ENCODE peak calls at places on chromosome 16, in nine cellular contexts. F is PC-9, G is GM23338, W is hepatocyte, L is HCT116, Q is OCI-LY7, B is Karpas-422, R is MM.1S, H is GM23248. C is an unnamed sample. For H3K9me2, the result is how much of the 10 kb centered on the place peaks cover.

GRCh38 chr16:85138825-85139627 is 26.8 kb upstream of the CIBAR2 start:
- DNase-seq in F (no peak), G (no peak), W (no peak), L (no peak), Q (peak), B (peak), R (peak), H (no peak), C (no peak)

GRCh38 chr16:66248096-66248495 is 118.4 kb upstream of the CDH5 start:
- DNase-seq in F (no peak), G (no peak), W (peak), L (no peak), Q (no peak), B (no peak), R (no peak), H (peak), C (peak)

GRCh38 chr16:59046335-59046734 is 312.2 kb upstream of the GOT2 start:
- DNase-seq in F (no peak), G (no peak), W (no peak), L (no peak), Q (no peak), B (no peak), R (no peak), H (no peak), C (no peak)

GRCh38 chr16:74190292-74190691 is 106.3 kb upstream of the PSMD7 start:
- DNase-seq in F (no peak), G (no peak), W (no peak), L (no peak), Q (no peak), B (no peak), R (peak), H (no peak), C (no peak)

GRCh38 chr16:56288019-56288418 is 96.7 kb downstream of the GNAO1 start:
- DNase-seq in F (no peak), G (no peak), W (no peak), L (no peak), Q (no peak), B (no peak), R (no peak), H (no peak), C (no peak)

GRCh38 chr16:88686062-88686438 is 257 bp downstream of the SNAI3 start:
- DNase-seq in F (peak), G (peak), W (peak), L (no peak), Q (no peak), B (no peak), R (peak), H (peak), C (peak)

GRCh38 chr16:79838860-79839259 is 238.3 kb upstream of the MAF start:
- DNase-seq in F (no peak), G (no peak), W (peak), L (no peak), Q (no peak), B (no peak), R (no peak), H (peak), C (no peak)

GRCh38 chr16:14013571-14014283 is 57.4 kb upstream of the MRTFB start:
- DNase-seq in F (peak), G (peak), W (peak), L (no peak), Q (no peak), B (no peak), R (no peak), H (peak), C (peak)

GRCh38 chr16:87407511-87408112 is 15.5 kb downstream of the MAP1LC3B start:
- DNase-seq in F (peak), G (no peak), W (no peak), L (peak), Q (no peak), B (no peak), R (peak), H (peak), C (peak)

GRCh38 chr16:27522173-27522707 is 27.5 kb downstream of the GTF3C1 start:
- DNase-seq in F (no peak), G (no peak), W (no peak), L (no peak), Q (no peak), B (no peak), R (no peak), H (no peak), C (no peak)

GRCh38 chr16:64841071-64841470 is 280.8 kb downstream of the CDH11 start:
- DNase-seq in F (no peak), G (no peak), W (no peak), L (no peak), Q (no peak), B (no peak), R (no peak), H (no peak), C (no peak)

GRCh38 chr16:17784073-17784472 is 313.3 kb upstream of the XYLT1 start:
- DNase-seq in F (no peak), G (peak), W (peak), L (no peak), Q (peak), B (peak), R (peak), H (peak), C (peak)

GRCh38 chr16:80303691-80304090 is 237.1 kb upstream of the DYNLRB2 start:
- DNase-seq in F (no peak), G (no peak), W (no peak), L (no peak), Q (no peak), B (no peak), R (no peak), H (no peak), C (no peak)

GRCh38 chr16:22207715-22208360 is 1.8 kb downstream of the EEF2K start:
- DNase-seq in F (no peak), G (no peak), W (no peak), L (no peak), Q (peak), B (no peak), R (no peak), H (no peak), C (no peak)

GRCh38 chr16:22206013-22206846 is at the start of gene EEF2K:
- DNase-seq in F (peak), G (peak), W (peak), L (peak), Q (peak), B (peak), R (peak), H (peak), C (peak)

GRCh38 chr16:22204091-22204655 is 1.9 kb upstream of the EEF2K start:
- DNase-seq in F (no peak), G (no peak), W (no peak), L (no peak), Q (no peak), B (no peak), R (no peak), H (no peak), C (no peak)

GRCh38 chr16:22205577-22206012 is 483 bp upstream of the EEF2K start:
- DNase-seq in F (no peak), G (no peak), W (no peak), L (no peak), Q (no peak), B (no peak), R (no peak), H (no peak), C (no peak)

GRCh38 chr16:22206847-22207714 is 1.0 kb downstream of the EEF2K start:
- DNase-seq in F (peak), G (peak), W (peak), L (no peak), Q (peak), B (peak), R (peak), H (peak), C (peak)
- H3K9me2 ChIP-seq in F (under half), G (under half), W (under half), L (under half), Q (under half), B (under half), R (under half), H (under half), C (under half)

GRCh38 chr16:77946834-77947233 is 75.5 kb upstream of the CLEC3A start:
- DNase-seq in F (no peak), G (peak), W (peak), L (no peak), Q (no peak), B (no peak), R (no peak), H (no peak), C (no peak)

GRCh38 chr16:77945126-77945525 is 77.2 kb upstream of the CLEC3A start:
- DNase-seq in F (no peak), G (no peak), W (no peak), L (no peak), Q (no peak), B (no peak), R (no peak), H (peak), C (no peak)

GRCh38 chr16:77951788-77952187 is 70.6 kb upstream of the CLEC3A start:
- DNase-seq in F (no peak), G (peak), W (peak), L (peak), Q (peak), B (peak), R (peak), H (no peak), C (peak)

GRCh38 chr16:77944631-77945030 is 77.7 kb upstream of the CLEC3A start:
- DNase-seq in F (no peak), G (no peak), W (no peak), L (no peak), Q (no peak), B (no peak), R (no peak), H (no peak), C (no peak)

DNA sequence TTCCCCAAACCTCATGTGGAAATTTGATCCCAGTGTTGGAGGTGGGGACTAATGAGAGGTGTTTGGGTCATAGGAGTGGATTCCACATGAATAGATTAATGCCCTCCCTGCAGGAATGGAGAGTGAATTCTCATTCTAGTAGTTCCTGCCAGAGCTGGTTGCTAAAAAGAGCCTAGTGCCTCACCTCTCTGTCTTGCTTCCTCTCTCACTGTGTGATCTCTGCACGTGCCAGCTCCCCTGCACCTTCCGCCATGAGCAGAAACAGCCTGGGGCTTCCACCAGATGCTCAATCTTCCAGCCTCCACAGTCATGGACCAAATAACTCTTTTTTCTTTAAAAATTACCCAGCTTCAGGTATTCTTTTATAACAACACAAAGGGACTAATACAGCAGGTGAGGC is 72.9 kb upstream of the CLEC3A start:
- DNase-seq in F (no peak), G (peak), W (no peak), L (no peak), Q (no peak), B (no peak), R (no peak), H (no peak), C (no peak)
- H3K9me2 ChIP-seq in F (under half), G (under half), W (under half), L (under half), Q (under half), B (under half), R (under half), H (under half), C (under half)

DNA sequence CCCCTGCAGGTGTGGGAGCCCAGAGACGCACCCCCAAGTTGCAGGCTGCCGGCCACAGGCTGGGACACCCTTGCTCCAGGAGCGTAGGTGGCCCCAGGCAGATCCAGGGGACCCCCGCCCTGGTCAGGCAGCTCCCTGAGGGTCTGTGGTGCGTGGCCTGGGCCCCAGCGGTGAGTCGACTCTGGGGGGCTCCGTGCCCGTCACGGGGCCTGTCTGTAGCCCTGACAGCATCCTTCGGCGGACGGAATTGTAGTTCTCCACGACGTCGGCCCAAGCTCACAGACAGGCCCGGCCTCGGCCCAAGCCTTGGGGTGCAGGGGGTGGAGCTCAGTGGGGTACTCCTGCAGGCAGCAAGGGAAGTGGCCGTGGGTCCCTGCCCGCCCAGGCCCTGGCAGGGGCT is 82.9 kb downstream of the LMF1 start:
- DNase-seq in F (no peak), G (no peak), W (no peak), L (no peak), Q (no peak), B (no peak), R (no peak), H (no peak), C (no peak)
- H3K9me2 ChIP-seq in F (under half), G (under half), W (under half), L (under half), Q (under half), B (under half), R (under half), H (under half), C (under half)

DNA sequence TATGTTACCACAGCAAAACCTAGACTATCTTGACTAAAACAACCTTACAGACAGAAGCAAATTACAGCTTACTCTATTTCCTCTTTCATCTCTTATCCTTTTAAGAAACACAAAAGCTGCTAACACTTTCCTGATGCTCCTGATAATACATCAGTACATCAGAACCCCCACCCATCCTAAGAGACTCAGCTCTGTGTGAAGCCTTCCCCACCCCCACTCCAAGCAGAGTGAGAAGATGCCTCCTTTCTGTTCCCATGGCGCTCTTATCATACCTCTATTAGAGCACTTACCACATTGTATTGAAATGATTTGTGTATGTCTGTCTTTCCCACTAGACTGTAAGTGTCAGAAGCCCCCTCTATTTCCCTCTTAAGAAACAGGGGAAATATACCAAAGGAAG is 42.4 kb upstream of the HS3ST2 start:
- DNase-seq in F (no peak), G (no peak), W (no peak), L (no peak), Q (no peak), B (no peak), R (no peak), H (no peak), C (no peak)
- H3K9me2 ChIP-seq in F (under half), G (under half), W (under half), L (under half), Q (under half), B (under half), R (under half), H (under half), C (under half)

DNA sequence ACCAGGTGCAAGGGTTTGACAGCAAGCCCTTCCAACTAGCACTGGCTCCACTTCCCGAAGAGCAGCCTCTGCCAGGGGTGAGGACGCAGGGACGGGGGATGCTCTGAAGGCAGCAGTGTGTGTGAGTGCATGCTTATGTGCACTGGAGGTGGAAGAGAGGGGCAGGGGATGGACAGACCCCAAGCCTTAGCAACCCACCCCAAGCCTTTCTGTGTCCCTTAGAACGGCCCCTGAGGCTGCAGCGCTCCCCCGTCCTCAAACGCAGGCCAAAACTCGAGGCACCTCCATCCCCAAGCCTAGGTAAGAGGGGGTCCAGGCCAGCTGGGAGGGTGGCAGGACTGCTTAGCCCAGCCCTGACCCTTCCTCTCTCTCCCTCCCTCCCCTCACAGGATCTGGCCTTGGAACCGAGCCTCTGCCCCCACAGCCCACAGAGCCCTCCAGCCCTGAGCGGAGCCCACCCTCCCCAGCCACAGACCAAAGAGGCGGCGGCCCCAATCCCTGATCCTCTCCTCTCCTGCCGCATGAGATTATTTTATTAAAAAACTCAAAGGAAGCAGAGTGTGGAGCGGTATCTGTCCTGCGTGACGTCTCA is 2.9 kb downstream of the ACD start:
- DNase-seq in F (no peak), G (no peak), W (no peak), L (no peak), Q (no peak), B (no peak), R (no peak), H (no peak), C (no peak)
- H3K9me2 ChIP-seq in F (under half), G (under half), W (under half), L (under half), Q (under half), B (under half), R (under half), H (under half), C (under half)

GRCh38 chr16:12688972-12689850 is 114.5 kb downstream of the CPPED1 start:
- DNase-seq in F (no peak), G (no peak), W (no peak), L (no peak), Q (no peak), B (no peak), R (no peak), H (no peak), C (no peak)
- H3K9me2 ChIP-seq in F (under half), G (under half), W (under half), L (under half), Q (under half), B (under half), R (under half), H (under half), C (under half)